ENCODE peak calls at places on chromosomes 1 and 21, in four cellular contexts. N is CD14-positive monocyte; T is LHCN-M2; A is stimulated activated CD8-positive, alpha-beta memory T cell treated with anti-CD3 and anti-CD28 coated beads, Interleukin-15, amount 100 ng/mL, for 48 hours. B is an unnamed sample.

GRCh38 chr1:181676269-181676668 is 193.0 kb downstream of the CACNA1E start:
- DNase-seq in N (no peak), T (no peak), A (no peak), B (no peak)

GRCh38 chr1:10308001-10308400 is 90.9 kb upstream of the PGD start:
- DNase-seq in N (no peak), T (peak), A (no peak), B (no peak)

GRCh38 chr1:200550367-200550766 is 70.2 kb downstream of the KIF14 start:
- DNase-seq in N (no peak), T (no peak), A (no peak), B (no peak)

GRCh38 chr1:214566158-214567104 is 15.0 kb upstream of the PTPN14 start:
- DNase-seq in N (no peak), T (peak), A (peak), B (no peak)

GRCh38 chr21:44710294-44710665 is 1.1 kb downstream of the TSPEAR start:
- DNase-seq in N (no peak), T (no peak), A (no peak), B (no peak)

GRCh38 chr1:2978691-2979190 is 42.5 kb upstream of the ACTRT2 start:
- DNase-seq in N (peak), T (no peak), A (no peak), B (no peak)

GRCh38 chr1:243490748-243491686 is 235.2 kb downstream of the SDCCAG8 start:
- DNase-seq in N (no peak), T (no peak), A (no peak), B (no peak)

GRCh38 chr1:238176441-238176840 is 285.7 kb upstream of the ZP4 start:
- DNase-seq in N (no peak), T (no peak), A (no peak), B (no peak)

GRCh38 chr1:107939256-107939655 is 25.7 kb downstream of the VAV3 start:
- DNase-seq in N (no peak), T (no peak), A (no peak), B (no peak)

GRCh38 chr1:231679109-231679508 is 52.5 kb downstream of the DISC1 start:
- DNase-seq in N (no peak), T (no peak), A (no peak), B (no peak)

GRCh38 chr1:114173704-114174103 is 20.0 kb upstream of the SYT6 start:
- DNase-seq in N (no peak), T (no peak), A (no peak), B (no peak)

GRCh38 chr1:119286587-119287181 is 81.9 kb upstream of the HAO2 start:
- DNase-seq in N (no peak), T (peak), A (no peak), B (no peak)

GRCh38 chr1:156394835-156395461 is 25.9 kb downstream of the RHBG start:
- DNase-seq in N (no peak), T (no peak), A (no peak), B (no peak)

GRCh38 chr21:42845296-42845965 is 33.9 kb downstream of the WDR4 start:
- DNase-seq in N (no peak), T (no peak), A (no peak), B (no peak)

GRCh38 chr21:43767980-43768867 is 7.9 kb downstream of the CSTB start:
- DNase-seq in N (no peak), T (peak), A (no peak), B (no peak)

GRCh38 chr1:153647375-153647714 is 11.2 kb upstream of the SNAPIN start:
- DNase-seq in N (no peak), T (no peak), A (no peak), B (no peak)

GRCh38 chr1:154342836-154343472 is 17.6 kb downstream of the ATP8B2 start:
- DNase-seq in N (peak), T (no peak), A (peak), B (no peak)